ENCODE peak calls at places on chromosomes 7 and 10, in five cellular contexts. G is heart right ventricle, D is epithelial cell of esophagus, I is GM12864, R is astrocyte. F is an unnamed sample.

GRCh38 chr10:4812952-4813351 is 13.1 kb upstream of the AKR1E2 start:
- DNase-seq in G (no peak), R (peak; percentile 93), D (peak; percentile 93), I (no peak), F (no peak)

GRCh38 chr7:128841171-128841690 is 11.0 kb downstream of the FLNC start:
- DNase-seq in G (no peak), D (peak; percentile 9), I (no peak), R (no peak), F (no peak)

GRCh38 chr7:146366938-146367337 is 250.3 kb downstream of the CNTNAP2 start:
- DNase-seq in D (peak; percentile 62), G (no peak), I (no peak), R (peak; percentile 7), F (no peak)

GRCh38 chr10:25888627-25889026 is 45.4 kb upstream of the MYO3A start:
- DNase-seq in I (no peak), G (no peak), D (no peak), R (no peak), F (no peak)

GRCh38 chr10:85548038-85548437 is 818.6 kb downstream of the GRID1 start:
- DNase-seq in R (peak; percentile 21), G (peak; percentile 16), I (peak; percentile 29), D (peak; percentile 90), F (peak; percentile 18)

GRCh38 chr7:28686418-28686800 is 271.7 kb downstream of the TRIL start:
- DNase-seq in I (no peak), G (peak; percentile 41), R (peak; percentile 83), D (peak; percentile 68), F (no peak)

GRCh38 chr7:140640727-140641531 is at the start of gene DENND2A:
- DNase-seq in I (no peak), D (no peak), R (peak; percentile 44), G (peak; percentile 87), F (peak; percentile 36)

GRCh38 chr10:14225374-14225773 is 105.3 kb downstream of the FRMD4A start:
- DNase-seq in G (no peak), R (no peak), I (no peak), D (no peak), F (no peak)

GRCh38 chr10:97714401-97715258 is 1.1 kb downstream of the MARVELD1 start:
- DNase-seq in R (peak; percentile 71), D (peak; percentile 86), I (no peak), G (peak; percentile 76), F (no peak)

GRCh38 chr10:122034149-122034756 is 45.3 kb downstream of the TACC2 start:
- DNase-seq in D (peak; percentile 89), G (no peak), R (peak; percentile 32), I (no peak), F (no peak)

GRCh38 chr7:48170506-48170905 is 752 bp upstream of the ABCA13 start:
- DNase-seq in G (no peak), D (no peak), R (no peak), I (no peak), F (no peak)

GRCh38 chr10:94992811-94993210 is 54.4 kb downstream of the CYP2C9 start:
- DNase-seq in D (no peak), I (no peak), R (no peak), G (no peak), F (no peak)

GRCh38 chr7:50359995-50360925 is 55.7 kb downstream of the IKZF1 start:
- DNase-seq in R (no peak), I (no peak), G (no peak), D (no peak), F (no peak)

GRCh38 chr7:47945261-47946015 is 2.8 kb downstream of the PKD1L1 start:
- DNase-seq in R (no peak), G (peak; percentile 82), D (peak; percentile 65), I (no peak), F (no peak)

GRCh38 chr7:34603711-34604444 is 54.1 kb upstream of the NPSR1 start:
- DNase-seq in D (no peak), R (no peak), G (peak; percentile 58), I (no peak), F (no peak)

GRCh38 chr7:149500201-149500600 is 2.6 kb upstream of the ZNF746 start:
- DNase-seq in I (no peak), G (no peak), D (no peak), R (no peak), F (no peak)

GRCh38 chr10:100655760-100656421 is 89.5 kb upstream of the PAX2 start:
- DNase-seq in I (no peak), G (no peak), R (no peak), D (no peak), F (no peak)

GRCh38 chr7:51970961-51971655 is 654.5 kb upstream of the COBL start:
- DNase-seq in D (no peak), G (no peak), I (no peak), R (peak; percentile 16), F (no peak)

GRCh38 chr10:102596506-102596971 is 47.7 kb upstream of the TRIM8 start:
- DNase-seq in R (peak; percentile 40), D (peak; percentile 75), G (no peak), I (no peak), F (no peak)

GRCh38 chr7:35967366-35968139 is 166.7 kb downstream of the SEPTIN7 start:
- DNase-seq in D (no peak), I (no peak), G (no peak), R (no peak), F (no peak)

GRCh38 chr7:35970458-35970857 is 169.6 kb downstream of the SEPTIN7 start:
- DNase-seq in D (no peak), I (no peak), G (no peak), R (no peak), F (no peak)

GRCh38 chr7:35968140-35968940 is 167.5 kb downstream of the SEPTIN7 start:
- DNase-seq in I (no peak), R (no peak), G (no peak), D (no peak), F (no peak)

GRCh38 chr7:35969055-35969454 is 168.2 kb downstream of the SEPTIN7 start:
- DNase-seq in D (no peak), R (no peak), I (no peak), G (no peak), F (no peak)

GRCh38 chr7:35971133-35971995 is 170.5 kb downstream of the SEPTIN7 start:
- DNase-seq in R (no peak), I (no peak), D (no peak), G (no peak), F (no peak)
- H3K4me3 ChIP-seq in R (no peak overlapping the region), I (no peak overlapping the region), D (no peak overlapping the region), G (peak overlapping the region; percentile 22), F (no peak overlapping the region)

GRCh38 chr7:14762552-14762951 is 140.0 kb downstream of the DGKB start:
- DNase-seq in R (no peak), G (no peak), I (no peak), D (no peak), F (no peak)

GRCh38 chr7:14766747-14767146 is 135.8 kb downstream of the DGKB start:
- DNase-seq in D (no peak), I (no peak), R (peak; percentile 12), G (no peak), F (no peak)

GRCh38 chr7:14765731-14766130 is 136.8 kb downstream of the DGKB start:
- DNase-seq in R (no peak), G (no peak), I (no peak), D (no peak), F (no peak)

GRCh38 chr7:14769261-14769660 is 133.3 kb downstream of the DGKB start:
- DNase-seq in I (no peak), D (no peak), G (no peak), R (no peak), F (no peak)

DNA sequence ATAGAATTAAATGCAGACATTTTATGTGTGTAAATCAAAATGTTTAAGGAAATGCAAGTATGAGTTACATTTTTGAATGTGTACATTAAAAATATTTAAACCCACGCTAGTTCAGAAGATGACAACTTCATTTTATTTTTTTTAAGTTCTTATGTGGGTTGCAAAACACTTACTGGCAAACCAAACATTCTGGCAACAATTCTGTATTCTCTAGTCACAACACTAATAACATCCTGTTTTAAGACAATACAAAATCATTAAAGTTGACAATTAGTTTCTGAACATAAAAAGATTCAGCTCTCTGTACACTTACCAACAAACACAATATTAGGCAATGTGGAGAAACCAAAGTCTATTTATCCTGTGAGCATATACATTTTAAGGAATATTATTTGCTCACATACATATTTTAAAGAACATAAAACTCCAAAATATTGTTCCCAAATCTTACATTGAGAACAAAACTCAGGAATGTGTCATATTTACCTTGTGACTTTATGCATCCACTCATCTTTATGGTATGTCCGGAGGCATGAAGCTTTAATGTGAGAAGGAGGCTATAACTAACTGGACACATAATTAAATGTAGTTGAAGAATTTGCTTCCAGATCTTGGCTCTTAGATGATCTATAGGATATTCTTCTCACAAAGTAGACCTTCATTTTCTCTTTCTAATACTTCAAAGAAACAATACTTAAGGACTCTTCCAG is 134.7 kb downstream of the DGKB start:
- DNase-seq in I (no peak), G (no peak), D (peak; percentile 23), R (no peak), F (no peak)
- H3K4me3 ChIP-seq in I (no peak overlapping the region), G (no peak overlapping the region), D (no peak overlapping the region), R (no peak overlapping the region), F (no peak overlapping the region)

DNA sequence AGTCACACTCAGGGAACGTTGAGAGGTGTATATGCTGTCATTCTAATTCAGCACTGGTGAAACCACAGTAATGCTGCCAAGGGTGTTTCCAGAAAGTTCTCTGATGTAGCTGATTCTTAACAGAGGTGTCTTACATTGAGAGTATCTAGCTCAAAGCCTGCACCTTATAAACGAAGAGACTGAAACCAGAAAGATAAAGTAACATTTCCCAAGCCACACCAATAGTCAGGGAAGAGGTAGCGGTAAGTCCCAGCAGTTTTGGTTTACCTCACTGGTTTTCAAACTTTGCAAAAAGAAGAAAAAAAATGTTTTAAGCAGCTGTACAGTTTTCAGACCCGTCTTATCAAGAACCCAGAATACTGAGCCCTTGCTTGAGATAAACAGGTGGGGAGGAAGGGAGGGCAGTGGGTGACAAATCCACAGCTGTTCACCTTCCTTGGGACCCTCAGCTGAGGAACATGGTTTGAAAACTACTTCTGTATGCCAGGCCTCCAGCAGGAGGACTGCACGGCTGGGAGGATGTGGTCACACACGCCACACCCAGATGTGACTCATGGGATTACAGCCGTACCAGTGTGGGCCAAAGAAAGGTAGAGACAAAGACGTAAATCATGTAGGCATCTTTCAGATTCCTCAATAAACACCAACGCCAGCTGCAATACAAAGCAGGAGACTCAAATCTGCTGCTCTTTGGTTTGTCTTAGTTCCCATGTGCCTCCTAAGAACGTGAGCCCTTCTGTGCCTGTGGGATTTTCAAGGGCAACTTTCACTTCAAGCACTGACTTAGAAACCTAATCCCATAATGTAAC is 64.0 kb upstream of the GSDME start:
- DNase-seq in D (peak; percentile 98), I (peak; percentile 74), G (no peak), R (peak; percentile 98), F (peak; percentile 74)
- H3K4me3 ChIP-seq in D (no peak overlapping the region), I (no peak overlapping the region), G (no peak overlapping the region), R (no peak overlapping the region), F (no peak overlapping the region)

DNA sequence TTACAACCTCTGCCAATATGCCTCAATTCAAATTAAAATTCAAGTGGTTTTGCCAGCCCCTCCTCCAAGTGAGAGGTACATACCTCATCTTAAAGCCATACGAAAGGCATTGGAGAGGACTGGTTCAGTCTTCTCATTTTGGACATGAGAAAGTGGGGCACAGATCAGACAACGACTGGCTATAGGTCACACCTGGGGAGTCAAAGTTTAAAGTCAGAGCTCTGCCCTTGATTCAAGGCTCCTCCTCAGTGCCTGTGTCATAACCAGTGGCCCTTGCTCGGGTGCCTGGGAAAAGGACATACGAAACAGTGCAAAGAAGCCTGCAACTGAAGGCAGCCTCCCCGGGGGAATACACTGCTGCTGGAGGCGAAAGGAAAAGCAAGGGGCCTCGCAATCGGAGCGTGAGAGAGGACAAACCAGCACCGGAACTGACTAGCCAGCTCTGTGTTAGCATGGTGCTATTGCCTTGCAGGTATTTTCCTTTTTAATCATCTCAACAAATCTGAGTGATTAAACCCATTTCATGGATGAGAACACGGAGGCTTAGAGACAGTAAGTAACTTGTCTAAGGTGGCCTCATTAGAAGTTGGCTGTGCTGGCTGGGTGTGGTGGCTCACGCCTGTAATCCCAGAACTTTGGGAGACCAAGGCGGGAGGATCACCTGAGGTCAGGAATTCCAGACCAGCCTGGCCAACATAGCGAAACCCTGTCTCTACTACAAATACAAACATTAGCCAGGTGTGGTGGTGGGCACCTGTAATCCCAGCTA is 1.1 kb upstream of the MTPAP start:
- DNase-seq in I (no peak), G (peak; percentile 29), D (no peak), R (no peak), F (no peak)
- H3K4me3 ChIP-seq in I (no peak overlapping the region), G (no peak overlapping the region), D (no peak overlapping the region), R (no peak overlapping the region), F (no peak overlapping the region)